ENCODE peak calls at places on chromosome 10, in ten cellular contexts. One of them, this sample, is unnamed.

GRCh38 chr10:104331208-104331838 is 6.9 kb downstream of the ITPRIP start:
- DNase-seq in iPS-NIHi11: no peak
- DNase-seq in colonic mucosa: no peak
- DNase-seq in H54: no peak
- DNase-seq in pancreas: no peak
- DNase-seq in AG08396: no peak
- DNase-seq in mammary epithelial cell: peak
- DNase-seq in HEK293T: peak
- DNase-seq in NCI-H2081: peak
- DNase-seq in fibroblast of pulmonary artery: peak
- DNase-seq in this sample: no peak

GRCh38 chr10:112210672-112211071 is 27.1 kb upstream of the GPAM start:
- DNase-seq in iPS-NIHi11: no peak
- DNase-seq in colonic mucosa: no peak
- DNase-seq in H54: no peak
- DNase-seq in pancreas: no peak
- DNase-seq in AG08396: no peak
- DNase-seq in mammary epithelial cell: no peak
- DNase-seq in HEK293T: no peak
- DNase-seq in NCI-H2081: no peak
- DNase-seq in fibroblast of pulmonary artery: no peak
- DNase-seq in this sample: no peak

GRCh38 chr10:20355011-20355410 is 538.8 kb downstream of the PLXDC2 start:
- DNase-seq in iPS-NIHi11: no peak
- DNase-seq in colonic mucosa: no peak
- DNase-seq in H54: no peak
- DNase-seq in pancreas: no peak
- DNase-seq in AG08396: no peak
- DNase-seq in mammary epithelial cell: no peak
- DNase-seq in HEK293T: no peak
- DNase-seq in NCI-H2081: no peak
- DNase-seq in fibroblast of pulmonary artery: no peak
- DNase-seq in this sample: no peak

GRCh38 chr10:23190872-23191763 is 994 bp upstream of the PTF1A start:
- DNase-seq in iPS-NIHi11: no peak
- DNase-seq in colonic mucosa: no peak
- DNase-seq in H54: no peak
- DNase-seq in pancreas: peak
- DNase-seq in AG08396: no peak
- DNase-seq in mammary epithelial cell: no peak
- DNase-seq in HEK293T: no peak
- DNase-seq in NCI-H2081: no peak
- DNase-seq in fibroblast of pulmonary artery: no peak
- DNase-seq in this sample: peak

GRCh38 chr10:8758029-8758428 is 703.5 kb downstream of the GATA3 start:
- DNase-seq in iPS-NIHi11: no peak
- DNase-seq in colonic mucosa: no peak
- DNase-seq in H54: no peak
- DNase-seq in pancreas: no peak
- DNase-seq in AG08396: no peak
- DNase-seq in mammary epithelial cell: peak
- DNase-seq in HEK293T: no peak
- DNase-seq in NCI-H2081: no peak
- DNase-seq in fibroblast of pulmonary artery: no peak
- DNase-seq in this sample: no peak

GRCh38 chr10:18607503-18607902 is 43.9 kb downstream of the NSUN6 start:
- DNase-seq in iPS-NIHi11: peak
- DNase-seq in colonic mucosa: peak
- DNase-seq in H54: peak
- DNase-seq in pancreas: peak
- DNase-seq in AG08396: peak
- DNase-seq in mammary epithelial cell: peak
- DNase-seq in HEK293T: peak
- DNase-seq in NCI-H2081: no peak
- DNase-seq in fibroblast of pulmonary artery: peak
- DNase-seq in this sample: peak

GRCh38 chr10:86954681-86955500 is 2.5 kb downstream of the MMRN2 start:
- DNase-seq in iPS-NIHi11: no peak
- DNase-seq in colonic mucosa: no peak
- DNase-seq in H54: no peak
- DNase-seq in pancreas: no peak
- DNase-seq in AG08396: no peak
- DNase-seq in mammary epithelial cell: no peak
- DNase-seq in HEK293T: no peak
- DNase-seq in NCI-H2081: no peak
- DNase-seq in fibroblast of pulmonary artery: no peak
- DNase-seq in this sample: no peak

GRCh38 chr10:6607187-6607586 is 27.1 kb upstream of the PRKCQ start:
- DNase-seq in iPS-NIHi11: no peak
- DNase-seq in colonic mucosa: no peak
- DNase-seq in H54: no peak
- DNase-seq in pancreas: no peak
- DNase-seq in AG08396: no peak
- DNase-seq in mammary epithelial cell: no peak
- DNase-seq in HEK293T: no peak
- DNase-seq in NCI-H2081: no peak
- DNase-seq in fibroblast of pulmonary artery: no peak
- DNase-seq in this sample: no peak

GRCh38 chr10:48601789-48602188 is 3.1 kb downstream of the ARHGAP22 start:
- DNase-seq in iPS-NIHi11: no peak
- DNase-seq in colonic mucosa: no peak
- DNase-seq in H54: no peak
- DNase-seq in pancreas: no peak
- DNase-seq in AG08396: no peak
- DNase-seq in mammary epithelial cell: no peak
- DNase-seq in HEK293T: no peak
- DNase-seq in NCI-H2081: no peak
- DNase-seq in fibroblast of pulmonary artery: no peak
- DNase-seq in this sample: no peak

GRCh38 chr10:89563861-89564478 is 28.6 kb upstream of the SLC16A12 start:
- DNase-seq in iPS-NIHi11: peak
- DNase-seq in colonic mucosa: peak
- DNase-seq in H54: peak
- DNase-seq in pancreas: no peak
- DNase-seq in AG08396: peak
- DNase-seq in mammary epithelial cell: peak
- DNase-seq in HEK293T: peak
- DNase-seq in NCI-H2081: peak
- DNase-seq in fibroblast of pulmonary artery: peak
- DNase-seq in this sample: no peak

GRCh38 chr10:109914966-109915365 is 8.3 kb downstream of the XPNPEP1 start:
- DNase-seq in iPS-NIHi11: no peak
- DNase-seq in colonic mucosa: peak
- DNase-seq in H54: peak
- DNase-seq in pancreas: peak
- DNase-seq in AG08396: peak
- DNase-seq in mammary epithelial cell: peak
- DNase-seq in HEK293T: no peak
- DNase-seq in NCI-H2081: no peak
- DNase-seq in fibroblast of pulmonary artery: peak
- DNase-seq in this sample: no peak

GRCh38 chr10:132028706-132029105 is 37.0 kb upstream of the JAKMIP3 start:
- DNase-seq in iPS-NIHi11: no peak
- DNase-seq in colonic mucosa: no peak
- DNase-seq in H54: no peak
- DNase-seq in pancreas: no peak
- DNase-seq in AG08396: no peak
- DNase-seq in mammary epithelial cell: no peak
- DNase-seq in HEK293T: no peak
- DNase-seq in NCI-H2081: no peak
- DNase-seq in fibroblast of pulmonary artery: no peak
- DNase-seq in this sample: no peak

GRCh38 chr10:43292745-43293676 is 26.1 kb upstream of the RASGEF1A start:
- DNase-seq in iPS-NIHi11: peak
- DNase-seq in colonic mucosa: peak
- DNase-seq in H54: peak
- DNase-seq in pancreas: peak
- DNase-seq in AG08396: peak
- DNase-seq in mammary epithelial cell: peak
- DNase-seq in HEK293T: peak
- DNase-seq in NCI-H2081: peak
- DNase-seq in fibroblast of pulmonary artery: peak
- DNase-seq in this sample: peak

GRCh38 chr10:70582793-70583700 is 19.5 kb downstream of the PRF1 start:
- DNase-seq in iPS-NIHi11: no peak
- DNase-seq in colonic mucosa: no peak
- DNase-seq in H54: no peak
- DNase-seq in pancreas: no peak
- DNase-seq in AG08396: no peak
- DNase-seq in mammary epithelial cell: no peak
- DNase-seq in HEK293T: no peak
- DNase-seq in NCI-H2081: no peak
- DNase-seq in fibroblast of pulmonary artery: no peak
- DNase-seq in this sample: no peak

GRCh38 chr10:124474502-124475070 is 13.0 kb downstream of the LHPP start:
- DNase-seq in iPS-NIHi11: no peak
- DNase-seq in colonic mucosa: no peak
- DNase-seq in H54: no peak
- DNase-seq in pancreas: no peak
- DNase-seq in AG08396: no peak
- DNase-seq in mammary epithelial cell: no peak
- DNase-seq in HEK293T: no peak
- DNase-seq in NCI-H2081: peak
- DNase-seq in fibroblast of pulmonary artery: no peak
- DNase-seq in this sample: no peak

This sample was measured in NCI-H526.